ENCODE peak calls at places on chromosome 2, in seven cellular contexts. D is tibial nerve, C is right lobe of liver, G is AG04450, F is HCT116, Q is transverse colon, U is thoracic aorta. R is an unnamed sample.

GRCh38 chr2:224837558-224837957 is 121.4 kb upstream of the CCDC195 start:
- DNase-seq in D (no peak), C (no peak), G (peak), F (no peak), Q (no peak), U (no peak), R (no peak)

GRCh38 chr2:1787799-1788477 is 43.6 kb upstream of the PXDN start:
- DNase-seq in D (no peak), C (no peak), G (no peak), F (no peak), Q (no peak), U (no peak), R (no peak)

GRCh38 chr2:72892506-72893173 is 5.4 kb downstream of the SPR start:
- DNase-seq in D (no peak), C (peak), G (peak), F (no peak), Q (peak), U (no peak), R (peak)

GRCh38 chr2:234032301-234032856 is 18.1 kb upstream of the SPP2 start:
- DNase-seq in D (no peak), C (no peak), G (peak), F (no peak), Q (peak), U (no peak), R (no peak)

GRCh38 chr2:30359644-30360167 is 87.3 kb upstream of the LCLAT1 start:
- DNase-seq in D (no peak), C (peak), G (no peak), F (no peak), Q (peak), U (no peak), R (no peak)

GRCh38 chr2:101717041-101717817 is 19.7 kb downstream of the MAP4K4 start:
- DNase-seq in D (no peak), C (no peak), G (no peak), F (no peak), Q (peak), U (no peak), R (no peak)

GRCh38 chr2:70697603-70698383 is 70.2 kb downstream of the ADD2 start:
- DNase-seq in D (no peak), C (no peak), G (no peak), F (no peak), Q (no peak), U (no peak), R (no peak)

GRCh38 chr2:128564551-128564950 is 245.9 kb upstream of the HS6ST1 start:
- DNase-seq in D (no peak), C (no peak), G (no peak), F (no peak), Q (no peak), U (no peak), R (no peak)

GRCh38 chr2:207372483-207372882 is 157.3 kb upstream of the CREB1 start:
- DNase-seq in D (no peak), C (no peak), G (no peak), F (no peak), Q (no peak), U (no peak), R (no peak)

GRCh38 chr2:219744698-219745097 is 117.3 kb downstream of the SLC4A3 start:
- DNase-seq in D (no peak), C (no peak), G (no peak), F (no peak), Q (no peak), U (no peak), R (no peak)

GRCh38 chr2:235105821-235106359 is 154.1 kb downstream of the SH3BP4 start:
- DNase-seq in D (no peak), C (no peak), G (no peak), F (no peak), Q (no peak), U (no peak), R (no peak)

GRCh38 chr2:8541223-8541622 is 140.6 kb upstream of the ID2 start:
- DNase-seq in D (no peak), C (no peak), G (no peak), F (no peak), Q (no peak), U (no peak), R (no peak)

GRCh38 chr2:162116372-162116771 is 35.7 kb downstream of the GCG start:
- DNase-seq in D (no peak), C (no peak), G (no peak), F (no peak), Q (no peak), U (no peak), R (no peak)

GRCh38 chr2:108612514-108613183 is 78.4 kb downstream of the LIMS1 start:
- DNase-seq in D (no peak), C (no peak), G (no peak), F (no peak), Q (peak), U (no peak), R (no peak)

DNA sequence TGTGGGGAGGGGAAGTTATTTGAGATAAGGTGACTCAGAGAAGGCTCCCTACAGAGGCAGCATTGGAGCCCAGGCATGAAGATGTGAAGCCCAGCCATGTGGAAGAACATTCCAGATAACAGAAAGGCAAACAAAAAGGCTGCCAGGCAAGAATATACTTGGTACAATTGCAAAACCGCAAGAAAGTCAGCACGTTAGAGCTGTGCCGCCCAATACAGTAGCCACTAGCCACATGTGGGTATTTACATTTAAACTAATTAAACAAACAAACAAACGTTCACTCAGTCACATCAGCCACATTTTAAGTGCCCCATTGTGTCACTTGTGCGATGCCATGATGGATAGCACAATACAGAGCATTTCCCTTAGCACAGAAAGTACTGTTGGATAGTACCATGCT is 179.6 kb downstream of the SATB2 start:
- DNase-seq in D (no peak), C (no peak), G (no peak), F (no peak), Q (no peak), U (no peak), R (no peak)
- H3K4me3 ChIP-seq in D (no peak), C (no peak), G (no peak), F (no peak), Q (no peak), U (no peak), R (no peak)

GRCh38 chr2:118645891-118646290 is 201.6 kb downstream of the EN1 start:
- DNase-seq in D (no peak), C (no peak), G (no peak), F (no peak), Q (no peak), U (no peak), R (no peak)

GRCh38 chr2:118654945-118655344 is 192.5 kb downstream of the EN1 start:
- DNase-seq in D (no peak), C (no peak), G (no peak), F (no peak), Q (no peak), U (no peak), R (no peak)

GRCh38 chr2:118650327-118650726 is 197.1 kb downstream of the EN1 start:
- DNase-seq in D (no peak), C (no peak), G (no peak), F (no peak), Q (no peak), U (no peak), R (no peak)
- H3K4me3 ChIP-seq in D (no peak), C (no peak), G (no peak), F (no peak), Q (no peak), U (no peak), R (no peak)

DNA sequence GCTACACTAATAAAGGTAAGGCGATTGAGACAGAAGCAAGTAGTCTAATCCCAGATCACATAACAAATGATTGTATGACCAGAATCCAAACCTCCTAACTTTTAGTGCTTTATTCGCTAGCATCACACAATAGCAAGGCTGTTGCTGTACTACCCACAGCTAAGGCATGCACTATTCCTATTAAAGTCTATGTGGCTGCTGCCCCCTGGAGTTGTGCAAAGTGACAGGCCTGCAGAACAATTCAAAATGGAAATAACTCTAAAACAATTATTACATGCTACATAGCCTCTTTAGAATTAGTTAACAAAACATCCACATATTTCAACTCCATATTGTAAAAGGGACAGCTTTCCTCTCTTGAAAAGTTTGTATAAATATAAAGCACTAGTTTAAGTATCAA is 6.0 kb downstream of the ERBB4 start:
- DNase-seq in D (no peak), C (no peak), G (no peak), F (no peak), Q (no peak), U (no peak), R (no peak)
- H3K4me3 ChIP-seq in D (no peak), C (no peak), G (no peak), F (no peak), Q (no peak), U (peak), R (no peak)

GRCh38 chr2:238326801-238327365 is 6.6 kb downstream of the TRAF3IP1 start:
- DNase-seq in D (no peak), C (no peak), G (no peak), F (no peak), Q (no peak), U (no peak), R (no peak)
- H3K4me3 ChIP-seq in D (no peak), C (no peak), G (no peak), F (no peak), Q (no peak), U (no peak), R (no peak)

DNA sequence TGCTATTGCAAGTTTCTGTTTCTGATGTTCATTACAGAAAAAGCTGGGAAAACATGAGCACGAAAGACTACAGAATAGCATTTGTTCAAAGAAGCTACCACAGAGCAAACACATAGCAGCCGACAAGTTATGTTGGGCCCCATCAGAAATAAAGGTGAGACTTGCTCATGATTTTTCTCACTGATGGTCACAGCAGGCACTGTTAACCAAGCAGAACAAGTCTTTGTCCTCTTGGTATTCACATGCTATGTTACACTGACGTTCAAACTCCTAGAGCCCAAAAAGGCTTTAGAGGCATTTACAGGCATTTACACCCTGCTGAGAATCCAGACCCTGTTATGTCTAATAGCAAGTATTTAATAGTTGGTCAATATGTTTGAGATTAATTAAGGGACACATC is 235.0 kb upstream of the HNMT start:
- DNase-seq in D (no peak), C (no peak), G (no peak), F (no peak), Q (no peak), U (no peak), R (no peak)
- H3K4me3 ChIP-seq in D (no peak), C (no peak), G (no peak), F (no peak), Q (no peak), U (no peak), R (no peak)

GRCh38 chr2:6771539-6772365 is 94.0 kb downstream of the CMPK2 start:
- DNase-seq in D (no peak), C (no peak), G (no peak), F (no peak), Q (no peak), U (no peak), R (no peak)

GRCh38 chr2:6776125-6776524 is 89.6 kb downstream of the CMPK2 start:
- DNase-seq in D (no peak), C (no peak), G (no peak), F (no peak), Q (no peak), U (no peak), R (no peak)

GRCh38 chr2:6772366-6772710 is 93.4 kb downstream of the CMPK2 start:
- DNase-seq in D (no peak), C (no peak), G (no peak), F (no peak), Q (no peak), U (no peak), R (no peak)

GRCh38 chr2:6773694-6774044 is 92.0 kb downstream of the CMPK2 start:
- DNase-seq in D (no peak), C (no peak), G (no peak), F (no peak), Q (no peak), U (no peak), R (no peak)

GRCh38 chr2:6773007-6773693 is 92.6 kb downstream of the CMPK2 start:
- DNase-seq in D (peak), C (peak), G (no peak), F (peak), Q (peak), U (no peak), R (peak)
- H3K4me3 ChIP-seq in D (peak), C (peak), G (peak), F (no peak), Q (no peak), U (no peak), R (no peak)

GRCh38 chr2:140639628-140640027 is 1491.2 kb downstream of the LRP1B start:
- DNase-seq in D (no peak), C (no peak), G (no peak), F (no peak), Q (no peak), U (no peak), R (no peak)

GRCh38 chr2:140641163-140641562 is 1489.7 kb downstream of the LRP1B start:
- DNase-seq in D (no peak), C (no peak), G (no peak), F (no peak), Q (no peak), U (no peak), R (no peak)

GRCh38 chr2:140648390-140648789 is 1482.4 kb downstream of the LRP1B start:
- DNase-seq in D (no peak), C (no peak), G (no peak), F (no peak), Q (no peak), U (no peak), R (no peak)

DNA sequence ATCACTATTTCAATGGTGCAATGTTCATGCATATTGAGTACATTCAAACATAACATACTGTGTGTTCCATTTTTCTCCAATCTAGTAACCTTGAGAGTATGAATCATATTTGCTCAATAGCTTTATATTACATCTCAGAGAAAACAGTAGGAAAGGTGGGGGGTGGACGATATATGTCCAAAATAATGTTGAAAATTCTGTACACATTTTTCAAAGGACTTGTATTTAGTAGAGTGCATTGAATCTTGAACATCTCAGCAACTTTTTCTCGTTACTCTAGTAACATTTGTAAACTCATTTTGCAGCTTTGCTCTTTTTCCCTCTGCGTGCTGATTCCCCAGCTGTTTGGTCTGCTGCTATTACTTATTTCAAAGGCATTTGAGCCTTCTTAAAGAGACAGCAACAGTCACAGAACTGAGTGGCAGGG is 1487.0 kb downstream of the LRP1B start:
- DNase-seq in D (no peak), C (no peak), G (peak), F (no peak), Q (no peak), U (no peak), R (no peak)
- H3K4me3 ChIP-seq in D (no peak), C (no peak), G (no peak), F (no peak), Q (no peak), U (no peak), R (no peak)

DNA sequence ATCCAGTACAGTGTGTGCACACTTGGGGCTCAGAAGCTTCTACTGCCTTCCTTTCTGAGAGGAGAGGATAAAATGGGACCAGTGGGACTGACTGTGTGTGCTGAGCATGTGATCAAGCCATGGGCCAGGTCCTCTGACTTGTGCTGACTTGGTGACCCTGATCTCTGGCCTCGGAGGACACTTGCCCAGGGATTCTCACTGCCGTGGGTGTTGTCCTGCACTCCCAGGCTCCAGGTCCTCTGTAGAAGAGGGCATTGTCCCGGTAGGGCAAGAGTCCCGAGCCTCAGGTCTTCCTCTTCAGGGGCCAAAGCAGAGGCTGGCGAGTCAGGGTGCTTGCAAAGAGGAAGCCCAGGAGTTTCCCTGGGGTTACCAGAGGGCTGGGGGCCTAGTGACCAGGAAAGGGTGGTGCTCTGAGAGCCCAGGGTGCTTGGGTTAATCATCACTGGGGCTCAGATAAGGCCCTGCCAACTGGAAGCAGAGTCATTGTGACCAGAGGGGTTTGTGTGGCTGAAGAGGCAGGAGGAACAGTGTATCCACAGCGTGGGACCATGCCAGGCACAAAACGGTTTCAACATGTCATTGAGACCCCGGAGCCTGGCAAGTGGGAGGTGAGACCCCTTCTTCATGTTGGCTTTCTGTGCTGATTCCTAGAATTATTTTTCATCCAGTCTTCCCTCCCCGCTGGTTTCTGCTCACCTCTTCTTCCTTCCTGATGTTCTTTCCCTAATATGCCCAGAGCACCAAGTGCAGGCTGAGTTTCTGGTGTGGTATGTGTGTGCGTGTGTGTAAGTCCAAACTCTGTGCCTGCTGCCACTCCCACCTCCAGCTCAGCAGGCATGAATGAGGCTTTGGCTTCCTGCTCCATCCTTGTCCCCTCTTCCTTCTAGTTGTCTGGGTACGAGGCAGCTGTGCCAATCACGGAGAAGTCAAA is at the start of gene GCKR:
- DNase-seq in D (no peak), C (peak), G (no peak), F (no peak), Q (no peak), U (no peak), R (peak)
- H3K4me3 ChIP-seq in D (no peak), C (peak), G (no peak), F (no peak), Q (no peak), U (peak), R (no peak)

DNA sequence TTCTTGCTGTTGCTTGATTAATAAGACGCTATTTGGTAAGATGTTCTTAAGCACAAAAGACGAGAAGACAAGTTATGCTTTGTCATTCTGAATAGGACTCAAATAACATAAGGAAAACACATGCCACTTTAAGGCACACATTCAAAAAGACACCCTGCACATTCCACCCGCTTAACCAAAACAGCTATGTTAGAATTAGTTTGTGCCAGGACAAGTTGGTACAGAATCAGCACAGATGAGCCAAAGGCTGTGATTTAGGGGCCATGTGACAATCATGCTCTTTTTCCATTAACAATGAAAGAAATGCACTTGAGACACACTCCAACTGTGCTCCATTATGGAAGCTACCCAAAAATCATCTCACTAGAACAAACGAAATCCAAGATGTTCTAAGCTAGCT is 3.4 kb downstream of the STARD7 start:
- DNase-seq in D (no peak), C (no peak), G (no peak), F (no peak), Q (no peak), U (no peak), R (no peak)
- H3K4me3 ChIP-seq in D (no peak), C (no peak), G (peak), F (no peak), Q (no peak), U (peak), R (no peak)

R was measured in Caco-2.